ENCODE peak calls at places on chromosomes 7 and 10, in six cellular contexts. R is body of pancreas, G is Panc1, A is cardiac fibroblast, W is stomach, X is cardiac muscle cell. V is an unnamed sample.
A peak's percentile ranks its signal among the peaks of the same experiment; 100 is the strongest.

GRCh38 chr10:101263146-101263837 is 34.0 kb upstream of the LBX1 start:
- DNase-seq in R (no peak), G (no peak), A (no peak), W (no peak), X (no peak), V (no peak)

GRCh38 chr10:98041352-98042043 is 11.1 kb upstream of the CRTAC1 start:
- DNase-seq in R (peak; percentile 75), G (peak; percentile 58), A (peak; percentile 73), W (peak; percentile 68), X (peak; percentile 74), V (peak; percentile 66)

GRCh38 chr10:88582806-88583583 is at the start of gene RNLS:
- DNase-seq in R (peak; percentile 74), G (peak; percentile 30), A (peak; percentile 62), W (peak; percentile 51), X (peak; percentile 77), V (peak; percentile 53)

GRCh38 chr10:30228638-30229037 is 120.4 kb downstream of the MTPAP start:
- DNase-seq in R (no peak), G (no peak), A (peak; percentile 12), W (no peak), X (peak; percentile 4), V (peak; percentile 12)

GRCh38 chr7:105216786-105217185 is 171.9 kb downstream of the SRPK2 start:
- DNase-seq in R (no peak), G (no peak), A (no peak), W (no peak), X (no peak), V (no peak)

GRCh38 chr10:62517252-62517651 is 143.1 kb downstream of the ZNF365 start:
- DNase-seq in R (no peak), G (no peak), A (no peak), W (no peak), X (no peak), V (no peak)

GRCh38 chr7:739455-739963 is 12.4 kb upstream of the PRKAR1B start:
- DNase-seq in R (no peak), G (no peak), A (no peak), W (no peak), X (no peak), V (no peak)

GRCh38 chr10:1549591-1550290 is 187.6 kb downstream of the ADARB2 start:
- DNase-seq in R (no peak), G (no peak), A (no peak), W (no peak), X (no peak), V (no peak)

GRCh38 chr7:150738092-150739044 is 1.1 kb downstream of the GIMAP5 start:
- DNase-seq in R (no peak), G (no peak), A (peak; percentile 20), W (no peak), X (no peak), V (no peak)

GRCh38 chr7:29319719-29320521 is 125.3 kb downstream of the CHN2 start:
- DNase-seq in R (peak; percentile 50), G (no peak), A (no peak), W (no peak), X (no peak), V (peak; percentile 11)

GRCh38 chr7:92781117-92781720 is 55.2 kb downstream of the CDK6 start:
- DNase-seq in R (no peak), G (no peak), A (peak; percentile 57), W (no peak), X (peak; percentile 71), V (peak; percentile 52)

GRCh38 chr10:102152545-102152890 is 329 bp downstream of the NOLC1 start:
- DNase-seq in R (no peak), G (no peak), A (no peak), W (no peak), X (peak; percentile 35), V (no peak)

GRCh38 chr10:29329420-29329819 is 40.5 kb downstream of the LYZL1 start:
- DNase-seq in R (no peak), G (no peak), A (no peak), W (no peak), X (peak; percentile 39), V (peak; percentile 45)

GRCh38 chr7:92831716-92832622 is 4.4 kb downstream of the CDK6 start:
- DNase-seq in R (no peak), G (peak; percentile 48), A (peak; percentile 97), W (no peak), X (peak; percentile 80), V (peak; percentile 83)

GRCh38 chr10:91242940-91243339 is 22.5 kb downstream of the PCGF5 start:
- DNase-seq in R (no peak), G (no peak), A (no peak), W (no peak), X (peak; percentile 6), V (no peak)

GRCh38 chr10:628386-629045 is 61.0 kb downstream of the DIP2C start:
- DNase-seq in R (no peak), G (no peak), A (no peak), W (no peak), X (no peak), V (no peak)

GRCh38 chr7:41879113-41879385 is 176.2 kb upstream of the INHBA start:
- DNase-seq in R (no peak), G (no peak), A (peak; percentile 61), W (no peak), X (peak; percentile 17), V (peak; percentile 21)

GRCh38 chr10:43130756-43131155 is 7.5 kb upstream of the CSGALNACT2 start:
- DNase-seq in R (no peak), G (no peak), A (no peak), W (peak; percentile 23), X (no peak), V (no peak)

GRCh38 chr10:70592746-70593512 is 9.6 kb downstream of the PRF1 start:
- DNase-seq in R (no peak), G (no peak), A (no peak), W (no peak), X (no peak), V (no peak)

GRCh38 chr10:119933179-119933578 is 40.6 kb downstream of the SEC23IP start:
- DNase-seq in R (no peak), G (no peak), A (peak; percentile 19), W (no peak), X (peak; percentile 28), V (peak; percentile 17)

GRCh38 chr7:134254311-134254710 is 62.4 kb downstream of the SLC35B4 start:
- DNase-seq in R (no peak), G (no peak), A (peak; percentile 22), W (no peak), X (peak; percentile 4), V (no peak)
- TF ChIP-seq CTCF in R (no peak), G (peak; percentile 48), A (peak; percentile 7), W (no peak), X (no peak), V (no peak)

DNA sequence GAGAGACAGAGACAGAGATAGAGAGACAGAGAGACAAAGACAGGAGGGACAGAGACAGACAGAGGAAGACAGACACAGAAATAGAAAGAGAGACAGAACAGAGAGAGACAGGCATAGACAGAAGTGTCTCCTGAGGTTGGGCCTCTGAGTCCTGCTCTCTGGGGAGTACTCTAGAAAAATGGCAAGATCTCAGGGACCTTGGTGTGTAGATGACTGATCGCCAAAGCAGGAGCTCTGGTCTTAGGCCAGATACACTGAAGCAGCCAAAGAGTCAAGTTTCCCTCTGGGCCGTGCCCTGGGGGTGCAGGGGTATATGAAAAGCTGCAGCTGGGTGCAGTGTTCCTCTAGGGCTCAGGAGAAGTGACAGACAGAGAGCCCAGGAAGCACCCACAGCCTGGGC is 176.6 kb upstream of the TNS3 start:
- DNase-seq in R (no peak), G (no peak), A (peak; percentile 68), W (no peak), X (no peak), V (no peak)
- H3K4me3 ChIP-seq in R (no peak overlapping the region), G (no peak overlapping the region), A (no peak overlapping the region), W (no peak overlapping the region), X (no peak overlapping the region), V (no peak overlapping the region)

DNA sequence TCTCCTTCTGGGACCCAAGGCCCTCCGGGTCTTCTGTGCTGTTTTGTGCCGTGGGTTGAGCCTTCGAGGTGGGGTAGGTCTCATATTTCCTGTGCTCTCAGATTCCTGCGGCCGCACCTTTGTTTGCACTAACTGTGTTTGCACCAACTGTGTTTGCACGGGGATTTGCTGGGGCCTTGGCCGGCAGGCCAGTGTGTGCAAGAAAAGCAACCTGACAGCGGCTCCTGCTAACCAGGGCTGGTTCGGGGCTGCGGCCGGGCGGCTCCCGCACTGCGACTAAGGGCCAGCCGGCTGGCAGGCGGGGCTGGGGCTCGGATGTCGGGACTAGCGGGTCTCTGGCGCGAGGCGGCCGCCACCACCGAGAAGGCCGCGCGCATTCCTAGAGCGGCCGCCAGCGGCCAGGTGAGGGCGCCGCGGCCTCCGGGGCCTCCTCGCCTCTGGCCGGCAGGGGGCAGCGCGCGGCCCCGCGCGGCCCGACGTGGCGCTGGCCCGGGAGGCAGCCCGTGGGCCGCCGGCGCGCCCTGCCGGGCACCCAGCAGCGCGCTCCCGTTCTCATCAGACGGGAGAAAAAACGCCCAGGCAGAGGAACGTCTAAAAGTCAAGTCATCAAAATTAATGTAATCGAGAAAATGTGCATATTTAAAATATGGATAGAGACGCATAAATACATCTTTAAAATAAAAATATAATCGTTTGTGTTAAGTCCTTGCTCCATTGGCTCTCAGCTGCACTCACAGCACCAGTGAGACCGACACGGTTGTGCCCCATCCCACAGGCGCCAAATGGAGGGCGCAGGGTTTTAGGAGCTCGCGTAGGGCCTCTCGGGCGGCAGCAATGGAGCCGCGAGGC is 38.6 kb downstream of the ZNF777 start:
- DNase-seq in R (peak; percentile 69), G (peak; percentile 15), A (peak; percentile 68), W (peak; percentile 74), X (peak; percentile 83), V (peak; percentile 42)
- TF ChIP-seq CTCF in R (peak; percentile 98), G (peak; percentile 100), A (peak; percentile 22), W (peak; percentile 44), X (peak; percentile 53), V (peak; percentile 49)

GRCh38 chr7:110944448-110944847 is 146.5 kb upstream of the LRRN3 start:
- DNase-seq in R (no peak), G (no peak), A (no peak), W (no peak), X (no peak), V (no peak)
- H3K4me3 ChIP-seq in R (no peak overlapping the region), G (no peak overlapping the region), A (no peak overlapping the region), W (no peak overlapping the region), X (no peak overlapping the region), V (no peak overlapping the region)

DNA sequence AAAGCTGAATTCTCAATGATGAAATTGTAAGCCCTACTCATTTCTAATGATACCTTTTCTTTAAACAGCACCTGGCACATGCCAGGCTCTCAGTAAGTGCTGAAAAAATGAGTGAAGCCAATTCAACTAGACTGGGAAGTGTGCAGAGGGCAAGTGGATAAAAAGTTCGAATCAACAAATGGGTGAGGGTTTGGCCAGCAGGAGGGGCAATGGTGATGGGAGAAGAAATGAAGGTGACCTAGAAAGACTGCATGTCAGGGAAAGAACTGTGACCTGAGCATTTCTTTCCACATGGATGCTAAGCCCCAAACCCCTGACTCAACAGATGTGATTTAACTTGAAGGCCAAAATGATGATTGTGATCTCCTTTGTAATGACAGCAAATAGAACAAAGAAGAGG is 54.6 kb downstream of the DKK1 start:
- DNase-seq in R (no peak), G (no peak), A (no peak), W (no peak), X (no peak), V (no peak)
- TF ChIP-seq CTCF in R (no peak), G (peak; percentile 27), A (no peak), W (no peak), X (no peak), V (no peak)